ENCODE peak calls at places on chromosomes 5 and 9, in seven cellular contexts. W is NCI-H82, F is COR-L47, L is psoas muscle, P is Peyer's patch, U is head of caudate nucleus, E is astrocyte of the spinal cord. H is an unnamed sample.

GRCh38 chr9:9752722-9753121 is 860.1 kb downstream of the PTPRD start:
- DNase-seq in W (peak), F (no peak), L (no peak), P (no peak), U (no peak), E (no peak), H (no peak)

GRCh38 chr5:145825751-145826180 is 9.4 kb downstream of the PRELID2 start:
- DNase-seq in W (peak), F (peak), L (no peak), P (no peak), U (no peak), E (peak), H (no peak)

GRCh38 chr9:16598316-16598715 is 272.2 kb downstream of the BNC2 start:
- DNase-seq in W (no peak), F (no peak), L (no peak), P (no peak), U (no peak), E (no peak), H (no peak)

GRCh38 chr9:95724253-95724991 is 151.1 kb upstream of the ERCC6L2 start:
- DNase-seq in W (no peak), F (no peak), L (no peak), P (no peak), U (no peak), E (no peak), H (no peak)

GRCh38 chr5:146447734-146448380 is 724 bp downstream of the TCERG1 start:
- DNase-seq in W (peak), F (peak), L (no peak), P (no peak), U (no peak), E (peak), H (no peak)

GRCh38 chr5:19125956-19126713 is 861.9 kb downstream of the CDH18 start:
- DNase-seq in W (peak), F (no peak), L (no peak), P (no peak), U (no peak), E (peak), H (no peak)

GRCh38 chr9:130287736-130288135 is 22.2 kb downstream of the HMCN2 start:
- DNase-seq in W (no peak), F (peak), L (no peak), P (no peak), U (no peak), E (no peak), H (peak)

GRCh38 chr9:16816006-16816405 is 54.5 kb downstream of the BNC2 start:
- DNase-seq in W (no peak), F (peak), L (no peak), P (no peak), U (no peak), E (no peak), H (no peak)

GRCh38 chr9:962023-962422 is 14.4 kb upstream of the DMRT3 start:
- DNase-seq in W (no peak), F (no peak), L (no peak), P (no peak), U (no peak), E (no peak), H (no peak)

GRCh38 chr9:131798166-131798565 is 58.3 kb upstream of the RAPGEF1 start:
- DNase-seq in W (peak), F (no peak), L (no peak), P (no peak), U (no peak), E (no peak), H (no peak)

GRCh38 chr9:92592946-92593860 is 57.4 kb upstream of the ECM2 start:
- DNase-seq in W (no peak), F (no peak), L (no peak), P (no peak), U (no peak), E (no peak), H (no peak)

GRCh38 chr9:120742951-120743416 is 28.7 kb upstream of the MEGF9 start:
- DNase-seq in W (peak), F (peak), L (no peak), P (no peak), U (no peak), E (no peak), H (no peak)

GRCh38 chr5:37771731-37772130 is 68.1 kb downstream of the GDNF start:
- DNase-seq in W (no peak), F (no peak), L (no peak), P (no peak), U (no peak), E (peak), H (no peak)

GRCh38 chr5:107466233-107466769 is 204.4 kb downstream of the EFNA5 start:
- DNase-seq in W (peak), F (no peak), L (no peak), P (no peak), U (peak), E (peak), H (no peak)

GRCh38 chr9:8736805-8737204 is 937.2 kb upstream of the DMAC1 start:
- DNase-seq in W (no peak), F (no peak), L (no peak), P (no peak), U (no peak), E (no peak), H (no peak)

GRCh38 chr9:459491-460444 is 245.1 kb downstream of the DOCK8 start:
- DNase-seq in W (peak), F (no peak), L (no peak), P (no peak), U (no peak), E (no peak), H (no peak)

GRCh38 chr5:107830750-107831149 is 160.0 kb upstream of the EFNA5 start:
- DNase-seq in W (no peak), F (no peak), L (no peak), P (no peak), U (no peak), E (no peak), H (no peak)

GRCh38 chr5:168167338-168167737 is 124.1 kb upstream of the WWC1 start:
- DNase-seq in W (no peak), F (no peak), L (no peak), P (no peak), U (no peak), E (no peak), H (no peak)

GRCh38 chr5:366541-367357 is 45.2 kb downstream of the AHRR start:
- DNase-seq in W (no peak), F (no peak), L (no peak), P (no peak), U (no peak), E (no peak), H (peak)

GRCh38 chr5:14510156-14510734 is 71.3 kb upstream of the OTULINL start:
- DNase-seq in W (peak), F (no peak), L (no peak), P (no peak), U (no peak), E (no peak), H (no peak)

GRCh38 chr9:91346644-91347043 is 15.1 kb downstream of the AUH start:
- DNase-seq in W (no peak), F (no peak), L (no peak), P (no peak), U (no peak), E (no peak), H (no peak)

GRCh38 chr9:115668506-115668905 is 485.1 kb upstream of the PAPPA start:
- DNase-seq in W (no peak), F (no peak), L (no peak), P (no peak), U (no peak), E (peak), H (no peak)

GRCh38 chr5:133691448-133691847 is 79.1 kb upstream of the FSTL4 start:
- DNase-seq in W (no peak), F (no peak), L (no peak), P (no peak), U (no peak), E (no peak), H (no peak)

GRCh38 chr9:113011911-113012381 is at the start of gene ZNF883:
- DNase-seq in W (peak), F (peak), L (peak), P (no peak), U (peak), E (peak), H (peak)

GRCh38 chr5:96254980-96255681 is 177.9 kb downstream of the PCSK1 start:
- DNase-seq in W (no peak), F (no peak), L (no peak), P (no peak), U (no peak), E (peak), H (no peak)

GRCh38 chr5:122704247-122705036 is 70.4 kb upstream of the SNX2 start:
- DNase-seq in W (peak), F (peak), L (no peak), P (no peak), U (no peak), E (peak), H (no peak)

GRCh38 chr5:150395690-150395979 is 17.1 kb downstream of the CD74 start:
- DNase-seq in W (no peak), F (no peak), L (no peak), P (no peak), U (no peak), E (no peak), H (no peak)

H was measured in left ventricle myocardium superior.